ENCODE peak calls at places on chromosomes 3 and 15, in four cellular contexts. V is WTC11, C is HepG2, M is K562. L is an unnamed sample.

GRCh38 chr3:6189384-6189783 is 671.5 kb upstream of the GRM7 start:
- DNase-seq in V (no peak), M (no peak), C (no peak), L (no peak)

GRCh38 chr3:14623569-14624051 is 28.0 kb upstream of the CCDC174 start:
- DNase-seq in V (no peak), M (no peak), C (no peak), L (no peak)

GRCh38 chr15:74614744-74615312 is 808 bp upstream of the CLK3 start:
- DNase-seq in M (peak; percentile 92), C (no peak), V (peak; percentile 60), L (peak; percentile 62)

GRCh38 chr3:160829486-160830009 is 73.5 kb downstream of the PPM1L start:
- DNase-seq in C (no peak), M (no peak), V (no peak), L (no peak)

GRCh38 chr3:5762506-5762905 is 575.0 kb downstream of the EDEM1 start:
- DNase-seq in V (no peak), M (peak; percentile 22), C (no peak), L (no peak)

GRCh38 chr3:154990543-154990942 is 89.6 kb upstream of the MME start:
- DNase-seq in M (no peak), C (no peak), V (no peak), L (no peak)

GRCh38 chr15:66841953-66842681 is 140.1 kb downstream of the SMAD6 start:
- DNase-seq in C (peak; percentile 54), M (peak; percentile 67), V (peak; percentile 67), L (no peak)

GRCh38 chr3:173588547-173588946 is 191.0 kb downstream of the NLGN1 start:
- DNase-seq in M (no peak), V (no peak), C (no peak), L (no peak)

GRCh38 chr3:123559040-123559861 is 25.6 kb downstream of the HACD2 start:
- DNase-seq in V (no peak), C (peak; percentile 39), M (peak; percentile 41), L (no peak)

GRCh38 chr15:101153801-101154656 is 97.8 kb downstream of the CHSY1 start:
- DNase-seq in M (no peak), V (no peak), C (no peak), L (no peak)

GRCh38 chr3:52385157-52385556 is 59.7 kb downstream of the SEMA3G start:
- DNase-seq in C (peak; percentile 42), V (peak; percentile 88), M (peak; percentile 80), L (no peak)

GRCh38 chr3:123330441-123330991 is 118.4 kb downstream of the ADCY5 start:
- DNase-seq in V (no peak), M (no peak), C (no peak), L (no peak)

DNA sequence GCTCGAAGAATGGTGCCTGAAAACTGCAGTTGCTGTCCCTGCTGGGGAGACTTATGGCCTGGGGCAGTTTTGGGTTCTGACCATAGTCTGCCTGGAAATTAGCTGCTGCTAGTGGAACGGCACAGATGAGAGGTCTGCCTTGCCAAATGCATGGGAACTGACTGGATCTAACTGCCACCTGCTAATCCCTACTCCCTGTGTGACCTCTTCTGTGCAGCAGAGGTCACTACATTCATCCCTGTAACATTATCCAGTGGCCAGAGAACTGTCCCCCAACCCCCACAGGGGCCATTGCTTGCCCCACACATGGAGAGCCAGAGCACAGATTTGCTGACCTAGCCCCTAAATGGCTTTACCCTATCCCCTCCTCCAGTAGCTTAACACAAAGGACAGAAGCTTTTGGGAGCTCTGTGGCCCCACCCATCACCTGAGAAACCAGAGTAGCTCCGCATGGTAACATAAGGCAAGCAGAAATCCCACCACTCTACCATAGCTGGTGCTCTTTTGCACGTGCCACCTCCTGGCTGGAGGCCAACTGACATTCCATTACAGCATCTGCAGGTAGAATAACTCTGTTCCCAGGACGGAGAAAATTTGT is 840.0 kb downstream of the EPHA3 start:
- DNase-seq in M (no peak), C (no peak), V (no peak), L (no peak)
- TF ChIP-seq CTCF in M (no peak), C (no peak), V (no peak), L (no peak)

GRCh38 chr3:144463916-144464315 is 492.3 kb downstream of the DIPK2A start:
- DNase-seq in V (no peak), C (no peak), M (no peak), L (no peak)
- TF ChIP-seq CREM in V (no peak), C (no peak), M (no peak), L (no peak)

DNA sequence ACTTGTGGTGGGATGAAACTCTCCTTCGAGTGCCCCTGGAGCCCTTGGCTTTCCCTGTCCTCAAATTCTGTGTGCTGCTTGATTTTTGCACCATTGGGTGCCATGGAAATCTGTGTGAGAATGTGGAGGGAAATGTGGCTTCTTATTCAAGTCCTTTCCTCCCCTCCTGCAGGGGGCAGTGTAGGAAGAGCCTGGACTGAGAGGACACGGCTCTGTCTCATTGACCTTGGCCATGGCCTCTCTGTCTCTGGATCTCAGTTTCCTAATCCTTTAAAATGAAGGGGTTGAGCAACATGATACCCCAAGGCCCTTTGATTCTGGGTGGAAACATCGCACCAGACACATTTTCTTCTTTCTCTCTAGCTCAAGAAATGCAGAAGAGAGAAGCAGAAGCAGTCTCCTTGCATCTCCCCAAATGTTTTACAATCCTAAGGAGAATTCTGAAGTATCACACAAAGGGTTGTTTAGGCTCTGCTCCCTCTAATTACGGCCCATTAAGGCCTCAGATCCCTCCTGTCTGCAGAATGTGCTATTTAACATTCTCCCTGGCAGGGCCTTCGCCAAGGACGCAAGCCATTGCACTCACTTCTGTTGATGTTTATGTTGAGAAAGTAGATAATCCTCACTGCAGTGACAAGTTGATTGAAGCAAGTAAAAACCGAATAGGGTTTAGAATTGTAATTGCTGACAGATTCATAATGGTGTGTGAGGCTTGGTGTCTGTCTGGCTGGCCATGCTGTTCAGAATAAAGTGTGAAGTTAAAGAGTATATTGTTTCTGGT is 169.1 kb downstream of the TPRG1 start:
- DNase-seq in C (peak; percentile 24), V (peak; percentile 62), M (no peak), L (no peak)
- TF ChIP-seq CTCF in C (peak; percentile 59), V (peak; percentile 37), M (no peak), L (peak; percentile 47)

GRCh38 chr15:88904257-88904807 is 8.8 kb downstream of the MFGE8 start:
- DNase-seq in M (no peak), V (no peak), C (no peak), L (no peak)

GRCh38 chr15:88906130-88906529 is 7.0 kb downstream of the MFGE8 start:
- DNase-seq in C (no peak), M (no peak), V (no peak), L (no peak)

GRCh38 chr15:88905576-88905975 is 7.6 kb downstream of the MFGE8 start:
- DNase-seq in C (no peak), M (no peak), V (no peak), L (no peak)

GRCh38 chr15:88906551-88906950 is 6.6 kb downstream of the MFGE8 start:
- DNase-seq in V (no peak), M (no peak), C (no peak), L (no peak)

DNA sequence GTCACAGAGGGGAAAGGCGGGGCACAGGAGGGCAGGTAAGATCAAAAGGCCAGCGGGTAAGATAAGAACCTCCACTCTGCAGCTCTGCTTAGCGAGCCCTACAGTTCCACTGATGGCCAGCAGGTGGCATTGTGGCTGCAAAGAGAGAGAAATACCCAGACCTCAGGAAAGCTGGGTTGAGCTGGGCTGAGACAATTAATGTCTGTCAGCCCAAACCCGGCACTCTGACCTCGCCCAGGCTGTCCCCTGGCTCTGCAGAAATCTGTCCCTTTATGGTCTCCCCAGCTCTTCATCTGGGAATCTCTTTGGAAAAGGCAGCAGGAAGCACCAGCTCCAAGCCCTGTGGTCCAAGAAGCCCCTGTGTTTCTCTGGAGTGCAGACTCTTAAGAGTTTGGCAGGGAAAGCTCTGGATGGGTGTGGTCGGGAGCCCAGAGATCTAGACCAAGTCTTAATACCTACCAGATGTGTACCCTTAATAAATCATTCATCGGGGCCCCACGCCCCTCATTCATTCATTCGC is 8.3 kb downstream of the MFGE8 start:
- DNase-seq in M (peak; percentile 85), V (peak; percentile 94), C (peak; percentile 79), L (peak; percentile 32)
- TF ChIP-seq CREM in M (peak; percentile 37), V (no peak), C (no peak), L (no peak)

DNA sequence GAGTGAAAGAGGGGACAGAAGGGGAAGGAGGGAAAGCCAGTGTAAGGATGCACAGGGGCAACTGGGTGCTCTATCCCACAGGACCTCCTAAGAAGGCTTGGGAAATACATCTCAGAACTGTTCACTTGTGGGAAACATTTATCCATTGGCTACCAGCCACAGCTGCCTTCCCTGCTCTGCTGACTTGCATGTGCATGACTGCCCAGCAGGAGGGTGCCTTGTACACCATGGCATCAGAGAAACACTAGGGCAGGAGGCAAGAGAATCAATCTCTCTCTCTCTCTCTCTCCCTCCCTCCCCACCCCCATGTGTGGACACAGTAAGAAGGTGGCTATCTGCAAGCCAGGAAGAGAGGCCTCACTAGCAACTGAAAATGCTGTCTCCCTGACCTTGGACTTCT is 62.9 kb upstream of the ZBTB38 start:
- DNase-seq in V (no peak), M (no peak), C (peak; percentile 24), L (no peak)
- TF ChIP-seq CTCF in V (no peak), M (no peak), C (peak; percentile 5), L (peak; percentile 15)

DNA sequence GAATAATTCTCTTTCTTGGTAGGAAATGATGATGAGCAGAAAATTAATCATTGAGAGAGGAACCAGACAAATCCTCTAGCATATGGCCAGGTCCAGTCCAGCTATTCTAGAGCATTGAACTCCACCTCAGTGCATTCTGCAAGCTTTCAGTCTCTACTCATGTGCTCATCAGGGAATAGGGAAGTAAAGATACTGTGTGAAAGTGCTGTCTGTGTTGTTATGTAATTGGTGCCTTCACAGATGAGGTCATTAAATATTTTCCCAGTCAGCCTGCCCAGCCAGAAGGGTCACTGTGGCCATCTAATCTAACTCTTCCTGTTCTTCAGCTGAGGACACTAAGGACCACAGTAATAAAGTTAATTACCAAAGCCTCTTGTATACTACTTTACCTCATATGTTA is 28.2 kb downstream of the C3orf62 start:
- DNase-seq in C (no peak), V (no peak), M (no peak), L (peak; percentile 12)
- TF ChIP-seq CREM in C (no peak), V (no peak), M (peak; percentile 40), L (no peak)

GRCh38 chr3:53696401-53697172 is 149.6 kb downstream of the CHDH start:
- DNase-seq in V (no peak), C (no peak), M (no peak), L (no peak)
- TF ChIP-seq CTCF in V (no peak), C (peak; percentile 3), M (no peak), L (no peak)

GRCh38 chr3:66476852-66477381 is 23.9 kb downstream of the LRIG1 start:
- DNase-seq in V (no peak), C (peak; percentile 58), M (no peak), L (no peak)
- TF ChIP-seq CREM in V (no peak), C (no peak), M (no peak), L (no peak)

DNA sequence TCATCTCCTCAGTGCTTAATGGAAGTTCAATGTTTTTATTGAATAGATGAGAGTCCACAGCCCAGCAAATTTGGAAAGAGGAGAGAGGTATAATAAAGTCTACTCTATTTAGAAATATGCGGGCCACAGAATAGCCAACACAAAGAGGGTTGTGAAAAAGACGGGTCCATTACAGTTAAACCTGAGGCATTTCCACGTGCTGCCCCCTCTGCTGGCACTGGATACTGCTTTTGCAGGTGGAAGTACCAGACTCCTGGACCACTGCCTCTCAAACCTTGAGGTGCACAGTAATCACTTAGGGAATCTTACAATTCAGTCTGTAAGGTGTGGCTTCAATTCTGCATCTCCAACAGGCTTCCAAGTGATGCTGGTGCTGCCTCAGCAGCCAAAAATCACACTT is 3.0 kb upstream of the TFDP2 start:
- DNase-seq in C (peak; percentile 27), M (no peak), V (peak; percentile 38), L (no peak)
- TF ChIP-seq CTCF in C (peak; percentile 52), M (no peak), V (no peak), L (peak; percentile 40)